ENCODE peak calls at places on chromosomes 11 and 22, in eight cellular contexts. One of them, this sample, is unnamed.

GRCh38 chr11:75050516-75050915 is 46.2 kb downstream of the OR2AT4 start:
- DNase-seq in GM10248: no peak
- DNase-seq in MCF 10A: no peak
- DNase-seq in upper lobe of right lung: no peak
- DNase-seq in left ventricle myocardium inferior: no peak
- DNase-seq in progenitor cell of endocrine pancreas: no peak
- DNase-seq in natural killer cell: no peak
- DNase-seq in IMR-90: no peak
- DNase-seq in this sample: no peak

GRCh38 chr11:135073870-135074269 is 661.8 kb upstream of the B3GAT1 start:
- DNase-seq in GM10248: no peak
- DNase-seq in MCF 10A: no peak
- DNase-seq in upper lobe of right lung: peak
- DNase-seq in left ventricle myocardium inferior: no peak
- DNase-seq in progenitor cell of endocrine pancreas: no peak
- DNase-seq in natural killer cell: no peak
- DNase-seq in IMR-90: no peak
- DNase-seq in this sample: no peak

GRCh38 chr11:61733120-61733978 is 19.1 kb upstream of the MYRF start:
- DNase-seq in GM10248: peak
- DNase-seq in MCF 10A: peak
- DNase-seq in upper lobe of right lung: peak
- DNase-seq in left ventricle myocardium inferior: peak
- DNase-seq in progenitor cell of endocrine pancreas: peak
- DNase-seq in natural killer cell: peak
- DNase-seq in IMR-90: peak
- DNase-seq in this sample: peak

GRCh38 chr22:28369849-28370248 is 309.8 kb downstream of the TTC28 start:
- DNase-seq in GM10248: no peak
- DNase-seq in MCF 10A: no peak
- DNase-seq in upper lobe of right lung: no peak
- DNase-seq in left ventricle myocardium inferior: no peak
- DNase-seq in progenitor cell of endocrine pancreas: no peak
- DNase-seq in natural killer cell: no peak
- DNase-seq in IMR-90: no peak
- DNase-seq in this sample: no peak

GRCh38 chr11:60124802-60125432 is 36.5 kb downstream of the MS4A2 start:
- DNase-seq in GM10248: no peak
- DNase-seq in MCF 10A: no peak
- DNase-seq in upper lobe of right lung: no peak
- DNase-seq in left ventricle myocardium inferior: no peak
- DNase-seq in progenitor cell of endocrine pancreas: no peak
- DNase-seq in natural killer cell: no peak
- DNase-seq in IMR-90: no peak
- DNase-seq in this sample: no peak

GRCh38 chr11:66887531-66887930 is 30.7 kb downstream of the LRFN4 start:
- DNase-seq in GM10248: no peak
- DNase-seq in MCF 10A: no peak
- DNase-seq in upper lobe of right lung: no peak
- DNase-seq in left ventricle myocardium inferior: no peak
- DNase-seq in progenitor cell of endocrine pancreas: no peak
- DNase-seq in natural killer cell: no peak
- DNase-seq in IMR-90: no peak
- DNase-seq in this sample: no peak

GRCh38 chr22:44422742-44423370 is 75.2 kb downstream of the RTL6 start:
- DNase-seq in GM10248: no peak
- DNase-seq in MCF 10A: no peak
- DNase-seq in upper lobe of right lung: peak
- DNase-seq in left ventricle myocardium inferior: no peak
- DNase-seq in progenitor cell of endocrine pancreas: no peak
- DNase-seq in natural killer cell: no peak
- DNase-seq in IMR-90: no peak
- DNase-seq in this sample: no peak

GRCh38 chr11:96755752-96756151 is 365.9 kb downstream of the JRKL start:
- DNase-seq in GM10248: no peak
- DNase-seq in MCF 10A: no peak
- DNase-seq in upper lobe of right lung: no peak
- DNase-seq in left ventricle myocardium inferior: no peak
- DNase-seq in progenitor cell of endocrine pancreas: no peak
- DNase-seq in natural killer cell: no peak
- DNase-seq in IMR-90: no peak
- DNase-seq in this sample: no peak

GRCh38 chr22:50275181-50276055 is 5.2 kb upstream of the MAPK11 start:
- DNase-seq in GM10248: no peak
- DNase-seq in MCF 10A: no peak
- DNase-seq in upper lobe of right lung: no peak
- DNase-seq in left ventricle myocardium inferior: no peak
- DNase-seq in progenitor cell of endocrine pancreas: no peak
- DNase-seq in natural killer cell: no peak
- DNase-seq in IMR-90: no peak
- DNase-seq in this sample: no peak

GRCh38 chr22:50276143-50276542 is 6.0 kb upstream of the MAPK11 start:
- DNase-seq in GM10248: peak
- DNase-seq in MCF 10A: no peak
- DNase-seq in upper lobe of right lung: peak
- DNase-seq in left ventricle myocardium inferior: peak
- DNase-seq in progenitor cell of endocrine pancreas: no peak
- DNase-seq in natural killer cell: no peak
- DNase-seq in IMR-90: peak
- DNase-seq in this sample: peak

GRCh38 chr22:50271519-50271970 is 1.4 kb upstream of the MAPK11 start:
- DNase-seq in GM10248: peak
- DNase-seq in MCF 10A: peak
- DNase-seq in upper lobe of right lung: peak
- DNase-seq in left ventricle myocardium inferior: peak
- DNase-seq in progenitor cell of endocrine pancreas: no peak
- DNase-seq in natural killer cell: no peak
- DNase-seq in IMR-90: peak
- DNase-seq in this sample: peak

GRCh38 chr22:50272103-50272782 is 2.1 kb upstream of the MAPK11 start:
- DNase-seq in GM10248: no peak
- DNase-seq in MCF 10A: no peak
- DNase-seq in upper lobe of right lung: no peak
- DNase-seq in left ventricle myocardium inferior: no peak
- DNase-seq in progenitor cell of endocrine pancreas: no peak
- DNase-seq in natural killer cell: no peak
- DNase-seq in IMR-90: peak
- DNase-seq in this sample: no peak

DNA sequence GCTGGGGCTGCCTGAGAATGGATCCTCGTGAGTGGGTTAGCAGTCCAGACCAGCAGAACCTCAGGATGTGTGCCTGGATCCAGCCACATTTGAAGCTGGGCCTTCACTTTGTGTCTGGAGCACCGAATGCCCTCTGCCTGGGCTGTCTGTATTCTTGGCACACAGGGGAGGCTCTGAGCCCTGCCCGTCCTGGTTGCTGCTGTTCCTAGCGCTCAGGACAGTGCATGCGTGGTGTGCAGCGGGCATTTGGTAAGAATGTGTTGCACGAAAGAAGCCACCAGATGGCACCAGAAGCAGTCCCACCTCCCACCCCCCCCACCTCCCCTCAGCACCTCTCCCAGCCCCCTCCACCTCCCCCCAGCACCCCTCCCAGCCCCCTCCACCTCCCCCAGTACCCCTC is 4.1 kb upstream of the MAPK11 start:
- DNase-seq in GM10248: peak
- DNase-seq in MCF 10A: peak
- DNase-seq in upper lobe of right lung: no peak
- DNase-seq in left ventricle myocardium inferior: peak
- DNase-seq in progenitor cell of endocrine pancreas: no peak
- DNase-seq in natural killer cell: peak
- DNase-seq in IMR-90: peak
- DNase-seq in this sample: peak
- TF ChIP-seq CTCF in GM10248: peak
- TF ChIP-seq CTCF in MCF 10A: peak
- TF ChIP-seq CTCF in upper lobe of right lung: peak
- TF ChIP-seq CTCF in left ventricle myocardium inferior: peak
- TF ChIP-seq CTCF in progenitor cell of endocrine pancreas: peak
- TF ChIP-seq CTCF in natural killer cell: peak
- TF ChIP-seq CTCF in IMR-90: peak
- TF ChIP-seq CTCF in this sample: peak

GRCh38 chr11:811446-812245 is 1.9 kb downstream of the RPLP2 start:
- DNase-seq in GM10248: no peak
- DNase-seq in MCF 10A: peak
- DNase-seq in upper lobe of right lung: no peak
- DNase-seq in left ventricle myocardium inferior: no peak
- DNase-seq in progenitor cell of endocrine pancreas: no peak
- DNase-seq in natural killer cell: no peak
- DNase-seq in IMR-90: no peak
- DNase-seq in this sample: no peak

GRCh38 chr11:812390-812789 is 2.6 kb downstream of the RPLP2 start:
- DNase-seq in GM10248: no peak
- DNase-seq in MCF 10A: no peak
- DNase-seq in upper lobe of right lung: no peak
- DNase-seq in left ventricle myocardium inferior: no peak
- DNase-seq in progenitor cell of endocrine pancreas: no peak
- DNase-seq in natural killer cell: no peak
- DNase-seq in IMR-90: no peak
- DNase-seq in this sample: no peak

GRCh38 chr11:809287-810039 is at the start of gene RPLP2:
- DNase-seq in GM10248: peak
- DNase-seq in MCF 10A: peak
- DNase-seq in upper lobe of right lung: peak
- DNase-seq in left ventricle myocardium inferior: peak
- DNase-seq in progenitor cell of endocrine pancreas: peak
- DNase-seq in natural killer cell: peak
- DNase-seq in IMR-90: peak
- DNase-seq in this sample: peak

GRCh38 chr11:808427-809286 is 1.1 kb upstream of the RPLP2 start:
- DNase-seq in GM10248: no peak
- DNase-seq in MCF 10A: no peak
- DNase-seq in upper lobe of right lung: no peak
- DNase-seq in left ventricle myocardium inferior: no peak
- DNase-seq in progenitor cell of endocrine pancreas: no peak
- DNase-seq in natural killer cell: no peak
- DNase-seq in IMR-90: no peak
- DNase-seq in this sample: peak

DNA sequence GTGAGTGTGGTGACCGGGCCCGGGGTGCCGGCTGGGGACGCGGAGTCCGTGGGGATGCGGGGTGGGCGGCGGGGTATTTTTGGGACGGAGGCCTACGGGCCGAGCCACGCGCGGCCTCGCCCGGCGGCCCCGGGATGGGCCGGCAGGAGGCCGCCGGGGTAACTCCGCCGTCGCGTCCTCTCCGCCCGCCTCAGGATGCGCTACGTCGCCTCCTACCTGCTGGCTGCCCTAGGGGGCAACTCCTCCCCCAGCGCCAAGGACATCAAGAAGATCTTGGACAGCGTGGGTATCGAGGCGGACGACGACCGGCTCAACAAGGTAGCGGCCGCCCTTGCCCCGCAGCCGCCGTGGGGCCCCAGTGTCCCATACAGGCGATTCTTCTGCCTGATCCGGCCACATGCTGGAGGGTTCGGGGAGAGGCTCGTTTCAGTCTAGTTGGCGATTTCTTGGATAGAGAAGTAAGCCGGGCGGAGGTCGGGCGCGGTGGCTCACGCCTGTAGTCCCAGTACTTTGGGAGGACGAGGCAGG is 337 bp downstream of the RPLP2 start:
- DNase-seq in GM10248: no peak
- DNase-seq in MCF 10A: no peak
- DNase-seq in upper lobe of right lung: no peak
- DNase-seq in left ventricle myocardium inferior: no peak
- DNase-seq in progenitor cell of endocrine pancreas: no peak
- DNase-seq in natural killer cell: no peak
- DNase-seq in IMR-90: no peak
- DNase-seq in this sample: no peak
- TF ChIP-seq CTCF in GM10248: no peak
- TF ChIP-seq CTCF in MCF 10A: no peak
- TF ChIP-seq CTCF in upper lobe of right lung: no peak
- TF ChIP-seq CTCF in left ventricle myocardium inferior: no peak
- TF ChIP-seq CTCF in progenitor cell of endocrine pancreas: peak
- TF ChIP-seq CTCF in natural killer cell: no peak
- TF ChIP-seq CTCF in IMR-90: no peak
- TF ChIP-seq CTCF in this sample: no peak

DNA sequence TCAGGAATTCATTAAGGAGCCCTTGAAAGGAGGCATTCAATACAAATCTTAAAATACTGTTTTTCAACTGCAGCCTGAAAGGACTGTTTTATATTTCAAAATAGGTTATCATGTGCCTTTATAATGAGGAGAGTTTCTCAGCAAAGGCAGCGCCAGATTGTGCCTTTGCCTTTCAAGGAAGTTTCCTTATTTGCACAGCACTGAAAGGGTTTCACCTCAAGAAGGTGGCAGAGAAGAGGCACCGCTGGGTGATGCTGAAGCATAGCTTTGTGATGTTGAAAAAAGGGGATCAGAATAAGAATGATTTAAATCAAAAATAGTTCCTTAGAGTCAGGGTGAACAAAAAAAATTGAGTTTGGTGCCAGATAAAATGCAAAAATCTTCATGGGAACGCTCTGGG is 601.0 kb upstream of the KIRREL3 start:
- DNase-seq in GM10248: no peak
- DNase-seq in MCF 10A: no peak
- DNase-seq in upper lobe of right lung: no peak
- DNase-seq in left ventricle myocardium inferior: no peak
- DNase-seq in progenitor cell of endocrine pancreas: no peak
- DNase-seq in natural killer cell: no peak
- DNase-seq in IMR-90: no peak
- DNase-seq in this sample: no peak
- TF ChIP-seq CTCF in GM10248: no peak
- TF ChIP-seq CTCF in MCF 10A: no peak
- TF ChIP-seq CTCF in upper lobe of right lung: no peak
- TF ChIP-seq CTCF in left ventricle myocardium inferior: no peak
- TF ChIP-seq CTCF in progenitor cell of endocrine pancreas: no peak
- TF ChIP-seq CTCF in natural killer cell: no peak
- TF ChIP-seq CTCF in IMR-90: no peak
- TF ChIP-seq CTCF in this sample: no peak

GRCh38 chr22:47013861-47014635 is 251.6 kb downstream of the TBC1D22A start:
- DNase-seq in GM10248: no peak
- DNase-seq in MCF 10A: no peak
- DNase-seq in upper lobe of right lung: peak
- DNase-seq in left ventricle myocardium inferior: no peak
- DNase-seq in progenitor cell of endocrine pancreas: no peak
- DNase-seq in natural killer cell: no peak
- DNase-seq in IMR-90: no peak
- DNase-seq in this sample: no peak

GRCh38 chr22:47014636-47014930 is 252.1 kb downstream of the TBC1D22A start:
- DNase-seq in GM10248: no peak
- DNase-seq in MCF 10A: no peak
- DNase-seq in upper lobe of right lung: peak
- DNase-seq in left ventricle myocardium inferior: no peak
- DNase-seq in progenitor cell of endocrine pancreas: no peak
- DNase-seq in natural killer cell: no peak
- DNase-seq in IMR-90: no peak
- DNase-seq in this sample: no peak

GRCh38 chr22:47014946-47015345 is 252.5 kb downstream of the TBC1D22A start:
- DNase-seq in GM10248: no peak
- DNase-seq in MCF 10A: no peak
- DNase-seq in upper lobe of right lung: peak
- DNase-seq in left ventricle myocardium inferior: no peak
- DNase-seq in progenitor cell of endocrine pancreas: no peak
- DNase-seq in natural killer cell: no peak
- DNase-seq in IMR-90: no peak
- DNase-seq in this sample: no peak

GRCh38 chr22:47011131-47011854 is 248.8 kb downstream of the TBC1D22A start:
- DNase-seq in GM10248: no peak
- DNase-seq in MCF 10A: no peak
- DNase-seq in upper lobe of right lung: peak
- DNase-seq in left ventricle myocardium inferior: no peak
- DNase-seq in progenitor cell of endocrine pancreas: no peak
- DNase-seq in natural killer cell: no peak
- DNase-seq in IMR-90: no peak
- DNase-seq in this sample: no peak

DNA sequence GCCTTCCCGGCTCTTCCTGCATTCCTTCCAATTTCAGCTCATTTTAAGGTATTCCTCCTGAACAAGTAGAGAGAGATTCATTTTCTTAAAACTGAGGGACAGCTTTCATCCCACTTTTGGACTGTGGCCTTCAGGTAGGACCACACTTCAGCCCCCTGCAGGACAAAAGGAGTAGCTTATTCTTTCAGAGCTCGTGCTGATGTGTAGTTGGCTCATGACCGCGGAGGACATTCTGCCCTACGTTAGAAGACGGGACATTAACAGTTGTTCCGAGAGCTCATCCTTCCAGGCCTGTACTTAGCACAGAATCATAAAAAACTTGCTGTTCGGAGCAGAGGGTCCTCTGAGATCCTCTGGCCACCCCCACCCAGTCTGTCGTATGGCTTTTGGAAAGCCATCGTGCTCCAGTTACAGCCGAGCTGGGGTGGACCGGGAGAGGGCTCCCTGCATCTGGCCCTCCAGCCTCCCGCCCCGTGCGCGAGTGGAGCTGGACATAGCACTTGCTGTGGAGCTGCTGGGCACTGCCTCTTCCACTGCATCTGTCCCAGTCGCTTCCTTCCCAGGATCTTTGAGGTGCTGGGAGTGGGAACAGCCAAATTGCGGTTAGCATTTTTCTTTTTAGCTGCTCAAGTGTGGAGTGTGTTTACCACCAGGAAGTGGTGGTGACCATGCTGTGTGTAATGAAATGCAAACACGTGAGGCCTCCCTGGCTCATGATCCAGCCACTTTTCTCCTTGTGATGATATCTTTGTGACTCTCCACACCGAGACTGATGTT is 250.3 kb downstream of the TBC1D22A start:
- DNase-seq in GM10248: no peak
- DNase-seq in MCF 10A: no peak
- DNase-seq in upper lobe of right lung: peak
- DNase-seq in left ventricle myocardium inferior: no peak
- DNase-seq in progenitor cell of endocrine pancreas: no peak
- DNase-seq in natural killer cell: no peak
- DNase-seq in IMR-90: peak
- DNase-seq in this sample: no peak
- TF ChIP-seq CTCF in GM10248: no peak
- TF ChIP-seq CTCF in MCF 10A: no peak
- TF ChIP-seq CTCF in upper lobe of right lung: no peak
- TF ChIP-seq CTCF in left ventricle myocardium inferior: peak
- TF ChIP-seq CTCF in progenitor cell of endocrine pancreas: peak
- TF ChIP-seq CTCF in natural killer cell: no peak
- TF ChIP-seq CTCF in IMR-90: peak
- TF ChIP-seq CTCF in this sample: no peak

This sample was measured in HL-60.